ENCODE peak calls at places on chromosome 18, in seven cellular contexts. O, M, Q, Y, N, H and L are unnamed samples.

GRCh38 chr18:49894827-49895226 is 81.5 kb upstream of the ACAA2 start:
- DNase-seq in O (no peak), M (no peak), Q (no peak), Y (no peak), N (no peak), H (no peak), L (no peak)

GRCh38 chr18:77052297-77052645 is 80.3 kb downstream of the MBP start:
- DNase-seq in O (no peak), M (no peak), Q (no peak), Y (no peak), N (no peak), H (no peak), L (no peak)

GRCh38 chr18:74284501-74285004 is 7.2 kb downstream of the CYB5A start:
- DNase-seq in O (no peak), M (no peak), Q (no peak), Y (no peak), N (no peak), H (no peak), L (no peak)

GRCh38 chr18:23870963-23871362 is 143.6 kb upstream of the TTC39C start:
- DNase-seq in O (no peak), M (no peak), Q (no peak), Y (no peak), N (no peak), H (no peak), L (no peak)

GRCh38 chr18:55001625-55002024 is 42.4 kb upstream of the CCDC68 start:
- DNase-seq in O (no peak), M (no peak), Q (no peak), Y (no peak), N (no peak), H (no peak), L (no peak)

GRCh38 chr18:72830109-72830508 is 37.7 kb downstream of the NETO1 start:
- DNase-seq in O (no peak), M (no peak), Q (no peak), Y (no peak), N (no peak), H (peak), L (peak)

GRCh38 chr18:10739152-10739551 is 213.3 kb downstream of the NAPG start:
- DNase-seq in O (no peak), M (no peak), Q (no peak), Y (no peak), N (no peak), H (no peak), L (no peak)

GRCh38 chr18:28669165-28669564 is 492.2 kb upstream of the CDH2 start:
- DNase-seq in O (no peak), M (no peak), Q (no peak), Y (no peak), N (no peak), H (no peak), L (no peak)

GRCh38 chr18:61001138-61001537 is 332.1 kb upstream of the CDH20 start:
- DNase-seq in O (no peak), M (no peak), Q (no peak), Y (no peak), N (no peak), H (no peak), L (no peak)

DNA sequence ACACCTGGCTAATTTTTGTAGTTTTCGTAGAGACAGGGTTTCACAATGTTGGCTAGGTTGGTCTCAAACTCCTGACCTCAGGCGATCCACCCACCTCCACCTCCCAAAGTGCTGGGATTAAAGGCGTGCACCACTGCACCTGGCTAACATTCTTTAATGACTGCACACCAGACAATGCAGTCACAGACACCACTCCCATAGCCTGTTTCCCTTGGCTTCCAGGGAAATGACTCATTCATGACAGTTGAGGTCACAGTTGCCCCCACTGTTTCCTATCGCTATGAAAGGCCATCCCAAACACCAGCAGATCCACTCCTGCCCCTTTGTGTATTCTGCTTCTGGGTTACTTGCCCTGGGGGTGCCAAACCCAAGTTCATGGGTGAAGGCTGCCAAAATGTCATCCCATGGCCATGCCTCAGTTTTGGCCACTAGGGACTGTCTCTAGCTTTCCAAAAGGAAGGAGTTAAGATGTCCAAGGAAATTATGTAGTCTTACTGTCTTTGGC is 8.7 kb downstream of the CHMP1B start:
- DNase-seq in O (no peak), M (no peak), Q (no peak), Y (no peak), N (no peak), H (no peak), L (no peak)
- TF ChIP-seq CTCF in O (no peak), M (no peak), Q (no peak), Y (no peak), N (no peak), H (no peak), L (no peak)

DNA sequence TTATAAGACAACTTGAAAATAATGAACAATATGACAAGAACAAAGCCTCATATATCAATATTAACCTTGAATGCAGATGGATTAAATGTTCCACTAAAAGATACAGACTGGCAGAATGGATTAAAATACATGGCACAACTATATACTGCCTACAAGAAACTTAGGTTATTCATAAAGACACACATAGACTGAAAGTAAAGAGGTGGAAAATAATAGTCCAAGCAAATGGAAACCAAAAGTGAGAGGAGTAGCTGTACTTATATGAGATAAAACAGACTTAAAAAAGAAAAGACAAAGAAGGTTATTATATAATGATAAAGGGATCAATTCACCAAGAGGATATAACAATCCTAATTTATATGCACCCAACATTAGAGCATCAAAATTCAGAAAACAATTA is 18.2 kb downstream of the LMAN1 start:
- DNase-seq in O (no peak), M (no peak), Q (no peak), Y (no peak), N (no peak), H (no peak), L (no peak)
- TF ChIP-seq CTCF in O (no peak), M (no peak), Q (no peak), Y (no peak), N (no peak), H (no peak), L (no peak)

GRCh38 chr18:26654173-26655009 is 106.0 kb upstream of the KCTD1 start:
- DNase-seq in O (no peak), M (no peak), Q (no peak), Y (no peak), N (no peak), H (no peak), L (no peak)
- TF ChIP-seq CTCF in O (no peak), M (no peak), Q (no peak), Y (no peak), N (no peak), H (no peak), L (no peak)

GRCh38 chr18:11872479-11873136 is 21.4 kb downstream of the CHMP1B start:
- DNase-seq in O (peak), M (no peak), Q (peak), Y (peak), N (no peak), H (no peak), L (no peak)
- TF ChIP-seq CTCF in O (peak), M (peak), Q (peak), Y (peak), N (peak), H (peak), L (no peak)

GRCh38 chr18:2656237-2657042 is 914 bp downstream of the SMCHD1 start:
- DNase-seq in O (peak), M (peak), Q (peak), Y (peak), N (peak), H (peak), L (peak)

GRCh38 chr18:2655954-2656236 is 369 bp downstream of the SMCHD1 start:
- DNase-seq in O (peak), M (no peak), Q (no peak), Y (no peak), N (no peak), H (no peak), L (no peak)

GRCh38 chr18:2657788-2658458 is 2.4 kb downstream of the SMCHD1 start:
- DNase-seq in O (peak), M (no peak), Q (peak), Y (no peak), N (no peak), H (no peak), L (no peak)

GRCh38 chr18:2655153-2655953 is at the start of gene SMCHD1:
- DNase-seq in O (peak), M (peak), Q (peak), Y (peak), N (peak), H (peak), L (peak)

GRCh38 chr18:2657043-2657512 is 1.6 kb downstream of the SMCHD1 start:
- DNase-seq in O (no peak), M (no peak), Q (no peak), Y (no peak), N (no peak), H (no peak), L (no peak)
- TF ChIP-seq CTCF in O (no peak), M (no peak), Q (no peak), Y (no peak), N (no peak), H (no peak), L (no peak)

GRCh38 chr18:62152844-62153243 is 34.0 kb downstream of the PIGN start:
- DNase-seq in O (peak), M (no peak), Q (no peak), Y (no peak), N (no peak), H (no peak), L (no peak)

GRCh38 chr18:62151068-62151771 is 35.6 kb downstream of the PIGN start:
- DNase-seq in O (no peak), M (no peak), Q (no peak), Y (no peak), N (no peak), H (no peak), L (no peak)
- TF ChIP-seq CTCF in O (no peak), M (no peak), Q (no peak), Y (no peak), N (no peak), H (no peak), L (no peak)